ENCODE peak calls at places on chromosomes 11 and 22, in four cellular contexts. A, Q, P and C are unnamed samples.

GRCh38 chr11:116109228-116109627 is 605.0 kb upstream of the CADM1 start:
- DNase-seq in A (peak), Q (no peak), P (no peak), C (no peak)

GRCh38 chr11:95549276-95549675 is 240.3 kb downstream of the FAM76B start:
- DNase-seq in Q (no peak), P (no peak), A (no peak), C (no peak)

GRCh38 chr11:68383976-68384501 is 71.6 kb downstream of the LRP5 start:
- DNase-seq in Q (no peak), P (peak), A (peak), C (no peak)

GRCh38 chr11:117794772-117795629 is 2.0 kb downstream of the DSCAML1 start:
- DNase-seq in Q (no peak), P (no peak), A (no peak), C (no peak)

GRCh38 chr11:32087602-32088001 is 3.3 kb upstream of the RCN1 start:
- DNase-seq in P (no peak), A (no peak), Q (no peak), C (no peak)

GRCh38 chr22:32376681-32377080 is 19.0 kb downstream of the RFPL3 start:
- DNase-seq in A (no peak), P (no peak), Q (no peak), C (no peak)

GRCh38 chr11:18791175-18792065 is at the start of gene PTPN5:
- DNase-seq in P (no peak), A (no peak), Q (no peak), C (no peak)

GRCh38 chr11:92979176-92979575 is 9.7 kb downstream of the MTNR1B start:
- DNase-seq in A (no peak), P (no peak), Q (no peak), C (no peak)

GRCh38 chr22:36565686-36566085 is 36.7 kb upstream of the EIF3D start:
- DNase-seq in A (no peak), P (no peak), Q (no peak), C (no peak)

GRCh38 chr11:44309483-44310197 is at the start of gene ALX4:
- DNase-seq in A (peak), Q (peak), P (no peak), C (no peak)

GRCh38 chr22:48138855-48139254 is 1376.4 kb downstream of the TBC1D22A start:
- DNase-seq in Q (no peak), A (no peak), P (no peak), C (no peak)

GRCh38 chr11:70586261-70587094 is 188.1 kb downstream of the CTTN start:
- DNase-seq in P (no peak), Q (no peak), A (no peak), C (no peak)

GRCh38 chr22:45319319-45319675 is 9.6 kb downstream of the FAM118A start:
- DNase-seq in P (no peak), A (no peak), Q (no peak), C (no peak)

GRCh38 chr11:130514316-130514715 is 65.9 kb downstream of the ADAMTS15 start:
- DNase-seq in Q (no peak), P (no peak), A (no peak), C (no peak)

GRCh38 chr11:69167130-69167915 is 11.6 kb downstream of the SMIM38 start:
- DNase-seq in Q (no peak), A (no peak), P (no peak), C (no peak)

GRCh38 chr22:46748948-46749681 is 11.1 kb upstream of the CERK start:
- DNase-seq in A (no peak), Q (no peak), P (no peak), C (no peak)

GRCh38 chr11:1873048-1873812 is 18.5 kb downstream of the PRR33 start:
- DNase-seq in Q (no peak), P (no peak), A (no peak), C (no peak)

DNA sequence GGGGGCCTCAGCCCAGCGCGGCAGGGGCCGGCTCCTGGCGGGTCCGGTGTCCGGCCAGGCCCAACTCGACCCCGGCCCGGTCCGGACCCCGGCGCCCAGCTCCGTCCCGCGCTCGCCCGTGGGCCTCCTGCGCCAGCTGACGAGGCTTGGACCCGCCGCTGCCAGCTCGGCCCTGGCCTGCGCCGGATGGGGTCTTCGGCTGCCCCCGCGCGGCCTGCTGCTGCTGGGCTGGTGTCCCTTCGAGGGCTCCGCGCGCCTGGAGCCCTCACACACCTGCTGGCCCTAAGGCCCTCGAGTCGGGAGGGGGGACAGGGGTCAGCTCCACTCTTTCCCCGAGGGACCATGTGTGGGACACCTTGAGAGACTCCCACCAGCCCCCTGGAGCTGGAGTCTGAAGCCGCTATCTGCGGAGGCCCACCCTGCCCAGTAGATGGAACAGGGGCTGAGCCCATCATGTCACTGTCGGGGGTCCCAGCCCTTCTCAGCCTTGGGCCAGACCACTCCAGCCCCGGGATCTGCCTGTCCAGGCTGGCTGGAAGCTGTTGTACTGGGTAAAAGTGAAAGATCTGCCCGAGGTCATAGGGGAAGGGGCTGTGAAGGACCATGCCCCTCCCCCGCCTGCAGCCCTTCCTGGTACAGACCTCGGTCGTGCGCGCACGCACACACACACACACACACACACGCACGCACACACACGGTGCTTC is 768 bp upstream of the CDKN1C start:
- DNase-seq in Q (no peak), P (peak), A (peak), C (no peak)
- TF ChIP-seq CTCF in Q (peak), P (no peak), A (peak), C (peak)

DNA sequence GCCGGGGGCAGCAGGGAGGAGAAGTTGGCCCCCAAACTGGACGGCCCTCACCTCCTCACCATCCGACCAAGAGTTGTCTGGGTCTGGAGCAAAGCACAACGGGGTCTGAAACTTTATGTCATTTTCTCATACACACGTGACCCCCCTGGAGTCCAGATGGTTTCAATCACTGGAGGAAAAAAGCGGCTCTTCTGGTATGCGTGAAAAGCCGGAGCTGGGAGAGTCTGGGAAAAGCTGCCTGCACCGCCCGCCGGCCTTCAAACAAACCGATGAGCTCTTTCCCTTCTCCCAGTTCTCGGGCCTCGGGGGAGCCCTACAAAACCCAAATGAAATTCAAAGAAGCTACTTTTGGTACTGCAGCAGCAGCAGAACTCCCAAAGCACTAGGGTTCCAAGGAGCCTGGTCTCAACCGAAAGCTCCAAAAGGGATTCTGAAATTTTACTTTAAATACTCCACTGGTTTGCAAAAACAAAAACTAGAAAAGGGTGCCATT is 39.7 kb upstream of the AKIP1 start:
- DNase-seq in P (no peak), Q (peak), A (peak), C (no peak)
- H3K4me3 ChIP-seq in P (no peak), Q (peak), A (peak), C (peak)

DNA sequence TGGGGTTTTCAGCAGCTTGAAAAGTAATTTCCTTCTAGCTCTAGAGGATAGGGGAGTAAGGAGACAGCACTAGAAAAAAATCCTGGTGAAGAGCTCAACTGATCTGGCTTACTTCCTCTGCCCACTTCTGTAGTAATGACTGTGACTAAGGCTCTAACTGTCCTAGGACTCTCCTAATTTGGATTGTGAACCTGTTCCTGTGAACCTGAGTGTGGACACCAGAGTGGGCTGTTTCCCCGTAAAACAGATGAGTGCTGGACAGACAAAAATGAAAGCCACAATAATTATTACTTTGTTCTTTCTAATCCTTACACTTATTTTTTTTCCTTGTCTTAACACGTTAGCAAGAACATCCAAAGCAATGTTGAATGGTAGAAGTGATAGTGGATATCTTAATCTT is 154.1 kb downstream of the AASDHPPT start:
- DNase-seq in P (no peak), Q (peak), A (no peak), C (no peak)
- TF ChIP-seq CTCF in P (no peak), Q (peak), A (no peak), C (no peak)

GRCh38 chr22:18032455-18033101 is 8.2 kb upstream of the MICAL3 start:
- DNase-seq in P (no peak), Q (no peak), A (no peak), C (no peak)
- H3K4me3 ChIP-seq in P (no peak), Q (no peak), A (no peak), C (no peak)

DNA sequence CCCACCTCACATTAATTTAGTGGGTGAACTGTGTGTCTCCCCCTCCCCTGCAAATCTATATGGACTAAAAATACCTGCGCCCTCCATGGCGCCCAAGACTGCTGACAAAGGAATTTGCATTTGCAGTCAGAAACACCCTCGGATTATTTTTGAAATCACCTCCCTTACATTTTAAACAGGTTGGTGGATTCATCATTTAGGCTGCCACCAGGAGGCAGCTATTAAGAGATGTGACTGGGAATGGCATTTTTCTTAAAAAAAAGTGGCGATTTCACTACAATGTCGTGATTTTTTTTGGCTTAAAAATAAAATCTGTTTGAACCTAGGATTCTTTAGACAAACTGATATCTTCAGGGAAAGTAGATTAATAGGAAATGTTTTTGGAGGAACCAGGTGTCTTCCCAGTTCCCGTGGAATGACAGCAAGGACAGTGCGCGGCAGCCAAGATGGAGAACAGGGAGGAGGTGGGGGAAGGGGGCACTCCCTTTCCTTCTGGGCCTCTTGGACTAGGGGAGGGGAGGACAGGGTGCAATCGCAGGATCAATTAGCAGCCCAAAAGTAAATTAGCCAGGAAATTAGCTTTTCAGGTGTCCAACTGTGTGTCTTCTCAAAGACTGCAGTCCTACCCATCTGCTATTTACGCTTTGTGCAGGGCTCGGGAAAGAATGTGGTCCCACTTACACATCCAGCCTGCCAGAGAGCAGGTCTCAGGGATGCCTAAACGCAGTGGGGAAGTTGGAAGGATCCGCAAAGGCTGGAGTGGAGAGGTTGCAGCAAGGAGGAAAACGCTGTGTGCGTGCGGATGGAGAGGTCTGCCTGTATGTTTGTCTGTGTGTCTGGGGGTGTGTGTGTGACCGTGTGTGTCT is 496.4 kb downstream of the NTM start:
- DNase-seq in P (no peak), A (no peak), Q (no peak), C (no peak)
- TF ChIP-seq CTCF in P (no peak), A (no peak), Q (no peak), C (no peak)

DNA sequence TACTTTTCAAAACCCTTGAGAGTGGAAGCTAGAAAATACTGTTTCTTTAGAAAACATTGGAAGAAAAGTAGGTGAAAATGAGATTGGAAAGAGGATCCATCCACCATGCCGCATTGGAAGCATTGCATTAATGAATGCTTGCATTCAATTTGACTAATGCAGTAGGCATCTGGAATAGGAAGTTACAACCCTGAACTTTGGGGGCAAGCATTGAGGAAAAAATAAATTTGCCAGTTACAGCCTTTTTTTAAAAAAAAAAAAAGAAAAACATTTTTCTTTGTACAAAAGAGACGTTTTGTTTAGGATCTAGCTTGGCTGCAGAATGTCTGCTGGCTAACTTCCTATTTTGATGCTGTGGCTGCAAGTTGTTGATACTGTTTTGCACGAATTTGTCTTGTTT is 28.0 kb downstream of the RTN3 start:
- DNase-seq in P (no peak), A (no peak), Q (no peak), C (no peak)
- H3K4me3 ChIP-seq in P (no peak), A (no peak), Q (no peak), C (no peak)

GRCh38 chr11:91041626-91042025 is 818.8 kb upstream of the CHORDC1 start:
- DNase-seq in P (no peak), A (no peak), Q (no peak), C (no peak)
- TF ChIP-seq CTCF in P (no peak), A (peak), Q (no peak), C (no peak)

GRCh38 chr11:86672007-86672621 is at the start of gene ME3:
- DNase-seq in Q (no peak), A (peak), P (no peak), C (no peak)

GRCh38 chr11:86668929-86669328 is 3.5 kb downstream of the ME3 start:
- DNase-seq in A (no peak), Q (no peak), P (no peak), C (no peak)

GRCh38 chr11:86670179-86670578 is 2.2 kb downstream of the ME3 start:
- DNase-seq in Q (no peak), P (no peak), A (no peak), C (no peak)

GRCh38 chr11:86671386-86672006 is 920 bp downstream of the ME3 start:
- DNase-seq in A (peak), Q (no peak), P (no peak), C (no peak)

DNA sequence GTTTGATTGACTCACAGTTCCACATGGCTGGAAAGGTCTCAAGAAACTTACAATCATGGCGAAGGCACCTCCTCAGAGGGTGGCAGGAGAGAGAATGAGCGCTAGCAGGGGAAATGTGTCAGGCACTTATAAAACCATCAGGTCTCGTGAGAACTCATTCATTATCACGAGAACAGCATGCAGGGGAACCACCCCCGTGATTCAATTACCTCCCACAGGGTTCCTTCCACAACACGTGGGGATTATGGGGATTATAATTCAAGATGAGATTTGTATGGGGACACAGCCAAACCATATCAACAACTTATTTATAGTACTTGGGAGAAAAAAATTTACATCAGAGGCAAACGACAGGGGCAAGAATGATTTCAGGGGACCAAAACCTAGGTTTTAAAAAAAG is 3.0 kb downstream of the ME3 start:
- DNase-seq in A (no peak), P (no peak), Q (no peak), C (no peak)
- H3K4me3 ChIP-seq in A (no peak), P (no peak), Q (no peak), C (no peak)